ENCODE peak calls at places on chromosomes 6 and 20, in four cellular contexts. F is heart right ventricle, V is gastrocnemius medialis, I is astrocyte of the spinal cord. Y is an unnamed sample.

GRCh38 chr6:47302043-47302442 is 7.7 kb downstream of the TNFRSF21 start:
- DNase-seq in F (no peak), V (no peak), I (no peak), Y (no peak)

GRCh38 chr20:47665221-47665991 is 119.9 kb downstream of the SULF2 start:
- DNase-seq in F (no peak), V (no peak), I (no peak), Y (no peak)

GRCh38 chr6:34546551-34547321 is 9.4 kb downstream of the SPDEF start:
- DNase-seq in F (peak), V (no peak), I (no peak), Y (peak)

GRCh38 chr20:7358670-7359069 is 581.6 kb downstream of the HAO1 start:
- DNase-seq in F (no peak), V (no peak), I (no peak), Y (no peak)

GRCh38 chr6:166411721-166412151 is 29.0 kb upstream of the MPC1 start:
- DNase-seq in F (no peak), V (no peak), I (no peak), Y (no peak)

GRCh38 chr6:79894939-79895338 is 52.4 kb downstream of the ELOVL4 start:
- DNase-seq in F (no peak), V (no peak), I (no peak), Y (peak)

GRCh38 chr6:101380861-101381630 is 12.5 kb upstream of the GRIK2 start:
- DNase-seq in F (no peak), V (no peak), I (no peak), Y (no peak)

GRCh38 chr20:3995067-3995748 is 20.1 kb downstream of the RNF24 start:
- DNase-seq in F (no peak), V (no peak), I (peak), Y (peak)

GRCh38 chr20:57664476-57664875 is 44.2 kb upstream of the ZBP1 start:
- DNase-seq in F (no peak), V (no peak), I (no peak), Y (no peak)

GRCh38 chr6:4640139-4640538 is 136.1 kb upstream of the CDYL start:
- DNase-seq in F (no peak), V (no peak), I (no peak), Y (no peak)

GRCh38 chr20:43904195-43904594 is 10.5 kb upstream of the TOX2 start:
- DNase-seq in F (no peak), V (no peak), I (no peak), Y (no peak)

GRCh38 chr6:163841326-163841725 is 426.8 kb downstream of the QKI start:
- DNase-seq in F (no peak), V (no peak), I (no peak), Y (no peak)

GRCh38 chr6:64280569-64280968 is 645.0 kb downstream of the PHF3 start:
- DNase-seq in F (no peak), V (no peak), I (peak), Y (peak)

GRCh38 chr20:30630761-30631160 is 626.7 kb upstream of the DEFB115 start:
- DNase-seq in F (no peak), V (no peak), I (no peak), Y (no peak)

GRCh38 chr20:7742479-7742878 is 197.8 kb downstream of the HAO1 start:
- DNase-seq in F (no peak), V (no peak), I (peak), Y (peak)

GRCh38 chr6:130681028-130681427 is 146.2 kb upstream of the SMLR1 start:
- DNase-seq in F (no peak), V (no peak), I (peak), Y (peak)

GRCh38 chr20:51542033-51542893 is at the start of gene NFATC2:
- DNase-seq in F (peak), V (peak), I (no peak), Y (no peak)

GRCh38 chr6:10409160-10409765 is 5.6 kb downstream of the TFAP2A start:
- DNase-seq in F (no peak), V (no peak), I (no peak), Y (no peak)

GRCh38 chr6:26538936-26539615 is 910 bp downstream of the HMGN4 start:
- DNase-seq in F (no peak), V (no peak), I (no peak), Y (no peak)

GRCh38 chr6:10884245-10884972 is 2.4 kb upstream of the SYCP2L start:
- DNase-seq in F (no peak), V (no peak), I (no peak), Y (no peak)

GRCh38 chr6:157659536-157660271 is 163.3 kb upstream of the SNX9 start:
- DNase-seq in F (no peak), V (no peak), I (no peak), Y (no peak)

GRCh38 chr6:164616917-164617524 is 692.4 kb downstream of the C6orf118 start:
- DNase-seq in F (no peak), V (no peak), I (no peak), Y (no peak)

GRCh38 chr6:9412951-9413559 is 977.7 kb upstream of the SLC35B3 start:
- DNase-seq in F (peak), V (no peak), I (no peak), Y (peak)

GRCh38 chr20:17854307-17854903 is 114.2 kb downstream of the SNX5 start:
- DNase-seq in F (peak), V (peak), I (peak), Y (no peak)

GRCh38 chr6:113291751-113292445 is 565.2 kb upstream of the MARCKS start:
- DNase-seq in F (no peak), V (no peak), I (peak), Y (peak)

GRCh38 chr6:52654007-52654406 is 16.9 kb upstream of the TMEM14A start:
- DNase-seq in F (no peak), V (no peak), I (no peak), Y (no peak)

GRCh38 chr6:107173779-107174178 is 58.5 kb upstream of the BEND3 start:
- DNase-seq in F (no peak), V (no peak), I (peak), Y (peak)

GRCh38 chr6:54614499-54615195 is 231.9 kb upstream of the FAM83B start:
- DNase-seq in F (no peak), V (peak), I (no peak), Y (no peak)

GRCh38 chr6:11971154-11971553 is 41.0 kb upstream of the HIVEP1 start:
- DNase-seq in F (no peak), V (no peak), I (peak), Y (peak)

GRCh38 chr6:13641315-13641714 is 26.2 kb downstream of the NOL7 start:
- DNase-seq in F (no peak), V (no peak), I (no peak), Y (peak)

GRCh38 chr6:162778603-162779002 is 50.8 kb downstream of the PACRG start:
- DNase-seq in F (no peak), V (no peak), I (no peak), Y (no peak)

GRCh38 chr20:63947638-63948456 is 8.4 kb downstream of the UCKL1 start:
- DNase-seq in F (peak), V (no peak), I (no peak), Y (no peak)

DNA sequence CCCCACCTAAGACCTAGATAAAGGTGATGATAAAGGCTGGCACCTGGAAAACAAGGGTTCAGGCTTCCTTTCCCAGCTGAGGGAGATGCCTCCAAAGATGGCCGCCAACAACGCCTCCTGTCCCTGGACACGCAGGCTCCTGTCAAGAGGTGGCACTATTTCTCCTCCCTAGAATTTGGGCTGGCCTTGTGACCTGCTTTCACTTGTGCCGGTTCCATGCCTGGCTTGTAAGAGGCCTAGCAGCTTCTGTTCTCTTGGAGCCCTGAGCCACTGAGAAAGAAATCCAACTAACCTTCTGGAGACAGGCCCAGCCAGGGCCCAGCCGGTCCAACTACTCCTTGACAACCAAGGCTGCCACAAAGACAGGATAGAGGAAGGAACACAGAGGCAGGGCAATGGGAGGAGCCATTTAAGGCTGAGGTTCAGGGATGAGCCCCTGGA is 60.2 kb upstream of the RALY start:
- DNase-seq in F (peak), V (peak), I (peak), Y (peak)
- TF ChIP-seq CTCF in F (peak), V (peak), I (peak), Y (peak)

GRCh38 chr20:19977373-19977770 is 39.8 kb upstream of the NAA20 start:
- DNase-seq in F (no peak), V (no peak), I (no peak), Y (no peak)
- H3K4me3 ChIP-seq in F (peak), V (peak), I (peak), Y (peak)

GRCh38 chr6:44002591-44003344 is 124.5 kb downstream of the MRPL14 start:
- DNase-seq in F (peak), V (peak), I (peak), Y (no peak)
- TF ChIP-seq CTCF in F (peak), V (peak), I (peak), Y (peak)

GRCh38 chr6:28353356-28353755 is 3.6 kb downstream of the ZKSCAN3 start:
- DNase-seq in F (no peak), V (no peak), I (no peak), Y (no peak)
- H3K4me3 ChIP-seq in F (peak), V (no peak), I (no peak), Y (no peak)

GRCh38 chr6:122770835-122771601 is 8.5 kb upstream of the FABP7 start:
- DNase-seq in F (no peak), V (no peak), I (no peak), Y (no peak)
- TF ChIP-seq CTCF in F (no peak), V (no peak), I (no peak), Y (no peak)

GRCh38 chr6:604579-604978 is 52.3 kb downstream of the HUS1B start:
- DNase-seq in F (no peak), V (no peak), I (no peak), Y (no peak)
- H3K4me3 ChIP-seq in F (no peak), V (no peak), I (no peak), Y (no peak)

GRCh38 chr20:23245553-23246128 is 105.0 kb upstream of the NXT1 start:
- DNase-seq in F (peak), V (peak), I (peak), Y (peak)
- TF ChIP-seq CTCF in F (peak), V (peak), I (peak), Y (peak)

DNA sequence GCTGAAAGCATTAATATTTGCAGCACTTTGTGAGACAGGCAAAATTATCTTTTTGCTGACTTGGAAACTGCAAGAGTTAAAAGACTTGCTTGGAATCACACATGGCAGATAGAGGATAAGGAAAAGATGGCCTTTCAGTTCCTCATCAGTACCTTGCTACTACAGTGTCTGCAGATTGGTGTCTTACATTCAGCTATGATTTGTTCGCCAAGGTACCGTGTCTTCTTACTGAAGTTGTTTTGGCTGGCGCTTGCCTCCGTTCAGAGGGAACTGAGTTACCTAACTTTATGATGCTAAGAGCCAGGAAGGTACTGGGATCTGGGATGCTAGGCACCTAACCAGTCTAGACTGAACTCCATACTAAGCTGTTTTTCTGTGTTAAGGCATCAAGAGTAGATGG is 2.3 kb downstream of the WTAP start:
- DNase-seq in F (no peak), V (peak), I (peak), Y (peak)
- H3K4me3 ChIP-seq in F (peak), V (peak), I (peak), Y (peak)

DNA sequence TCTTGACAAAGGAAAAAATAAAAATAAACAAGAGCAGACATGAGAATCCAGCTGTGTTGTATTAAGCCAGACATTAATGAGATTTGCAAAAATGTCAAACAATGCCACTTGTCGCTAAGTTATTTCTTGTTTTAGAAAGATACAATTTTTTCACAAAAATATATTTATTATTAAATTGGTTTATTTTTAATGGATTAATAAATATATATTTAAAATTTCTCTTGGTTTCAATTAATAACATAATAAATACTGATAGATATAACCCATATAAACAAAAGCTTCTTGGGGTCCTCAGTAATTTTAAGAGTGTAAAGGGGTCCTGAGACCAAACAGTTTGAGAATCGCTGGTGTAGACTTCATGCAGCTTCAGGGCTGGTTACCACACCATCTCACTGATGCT is 26.1 kb downstream of the TUBB2B start:
- DNase-seq in F (no peak), V (no peak), I (no peak), Y (no peak)
- TF ChIP-seq CTCF in F (no peak), V (no peak), I (no peak), Y (no peak)

GRCh38 chr6:71886184-71887005 is at the start of gene RIMS1:
- DNase-seq in F (peak), V (no peak), I (peak), Y (peak)
- H3K4me3 ChIP-seq in F (peak), V (peak), I (peak), Y (peak)

Y was measured in AG10803.